ENCODE peak calls at places on chromosomes 2 and 18, in five cellular contexts. T is sigmoid colon, U is neural progenitor cell, S is adrenal gland, R is K562. G is an unnamed sample. For H3K36me3, the result is how much of the 10 kb centered on the place peaks cover.

GRCh38 chr18:72075040-72075439 is 469.1 kb downstream of the CBLN2 start:
- DNase-seq in R (no peak), U (no peak), S (no peak), T (no peak), G (no peak)

GRCh38 chr2:25323042-25323514 is 18.6 kb downstream of the DNMT3A start:
- DNase-seq in T (no peak), R (peak), U (peak), S (no peak), G (no peak)

GRCh38 chr2:121605820-121606733 is 43.2 kb downstream of the CLASP1 start:
- DNase-seq in R (no peak), U (no peak), S (no peak), T (no peak), G (no peak)

GRCh38 chr2:60499651-60500300 is 53.7 kb downstream of the BCL11A start:
- DNase-seq in U (no peak), T (no peak), S (no peak), R (no peak), G (no peak)

GRCh38 chr18:51153659-51154371 is 43.7 kb downstream of the MEX3C start:
- DNase-seq in S (no peak), U (no peak), R (no peak), T (no peak), G (no peak)

GRCh38 chr18:56189615-56190014 is 448.8 kb downstream of the TXNL1 start:
- DNase-seq in U (no peak), T (no peak), R (peak), S (no peak), G (no peak)

GRCh38 chr2:168434164-168434563 is 21.9 kb upstream of the CERS6 start:
- DNase-seq in U (no peak), T (no peak), R (no peak), S (peak), G (no peak)

GRCh38 chr18:80189197-80189865 is 58.0 kb downstream of the PARD6G start:
- DNase-seq in S (no peak), R (no peak), U (no peak), T (no peak), G (no peak)

GRCh38 chr2:141423212-141423611 is 707.6 kb downstream of the LRP1B start:
- DNase-seq in R (no peak), S (no peak), U (no peak), T (no peak), G (no peak)

GRCh38 chr18:66867653-66868052 is 263.8 kb upstream of the CDH19 start:
- DNase-seq in R (no peak), U (no peak), S (no peak), T (no peak), G (no peak)

GRCh38 chr2:127014630-127015029 is 92.3 kb downstream of the BIN1 start:
- DNase-seq in S (no peak), T (no peak), R (no peak), U (no peak), G (no peak)

GRCh38 chr2:71071681-71072398 is 3.4 kb downstream of the NAGK start:
- DNase-seq in T (peak), U (no peak), R (no peak), S (no peak), G (no peak)

GRCh38 chr2:218894168-218895157 is 13.8 kb downstream of the WNT10A start:
- DNase-seq in S (no peak), T (no peak), U (no peak), R (no peak), G (peak)

GRCh38 chr2:206324869-206325268 is 50.4 kb downstream of the ZDBF2 start:
- DNase-seq in S (no peak), U (no peak), R (no peak), T (no peak), G (no peak)

GRCh38 chr18:31837879-31838278 is 77.2 kb upstream of the SLC25A52 start:
- DNase-seq in S (no peak), U (no peak), R (no peak), T (no peak), G (no peak)

GRCh38 chr2:86786001-86786536 is 4.6 kb downstream of the CD8A start:
- DNase-seq in R (no peak), T (no peak), S (no peak), U (no peak), G (no peak)

GRCh38 chr2:197234792-197235191 is 75.8 kb downstream of the ANKRD44 start:
- DNase-seq in T (no peak), U (peak), R (no peak), S (no peak), G (no peak)

GRCh38 chr2:212727751-212728150 is 189.1 kb upstream of the ERBB4 start:
- DNase-seq in U (no peak), R (no peak), T (no peak), S (no peak), G (no peak)

GRCh38 chr2:148177559-148177958 is 156.7 kb downstream of the MBD5 start:
- DNase-seq in R (no peak), U (no peak), S (no peak), T (no peak), G (no peak)

GRCh38 chr2:8882094-8882493 is 44.7 kb upstream of the KIDINS220 start:
- DNase-seq in R (peak), T (no peak), U (peak), S (no peak), G (no peak)

GRCh38 chr2:158567208-158567607 is 110.5 kb downstream of the PKP4 start:
- DNase-seq in R (no peak), U (no peak), S (no peak), T (no peak), G (no peak)

GRCh38 chr2:28583899-28584553 is 88.2 kb downstream of the PLB1 start:
- DNase-seq in U (no peak), T (peak), R (peak), S (peak), G (peak)

GRCh38 chr2:15733867-15734765 is 142.4 kb downstream of the DDX1 start:
- DNase-seq in T (no peak), U (no peak), S (no peak), R (no peak), G (no peak)

GRCh38 chr2:174951746-174952145 is 53.4 kb downstream of the CHN1 start:
- DNase-seq in U (peak), T (no peak), S (no peak), R (no peak), G (no peak)

GRCh38 chr2:14903709-14904374 is 271.3 kb downstream of the LRATD1 start:
- DNase-seq in S (no peak), U (peak), T (no peak), R (peak), G (peak)

GRCh38 chr18:48934708-48935432 is 15.9 kb downstream of the SMAD7 start:
- DNase-seq in S (peak), T (peak), U (no peak), R (no peak), G (no peak)

GRCh38 chr18:58209326-58209725 is 165.3 kb downstream of the NEDD4L start:
- DNase-seq in S (peak), R (peak), T (no peak), U (no peak), G (no peak)

GRCh38 chr18:58205087-58205779 is 161.2 kb downstream of the NEDD4L start:
- DNase-seq in T (no peak), U (no peak), R (no peak), S (peak), G (no peak)

GRCh38 chr18:58208207-58208944 is 164.3 kb downstream of the NEDD4L start:
- DNase-seq in T (no peak), U (no peak), R (no peak), S (peak), G (peak)

GRCh38 chr18:58205780-58206160 is 161.7 kb downstream of the NEDD4L start:
- DNase-seq in R (no peak), S (peak), U (no peak), T (no peak), G (no peak)

GRCh38 chr18:58207520-58208152 is 163.6 kb downstream of the NEDD4L start:
- DNase-seq in S (peak), T (no peak), R (no peak), U (no peak), G (no peak)
- H3K27ac ChIP-seq in S (no peak), T (peak), R (no peak), U (no peak), G (peak)

GRCh38 chr2:211390506-211390905 is 834.1 kb downstream of the CPS1 start:
- DNase-seq in R (no peak), U (peak), T (no peak), S (no peak), G (no peak)

GRCh38 chr2:211391206-211391605 is 834.8 kb downstream of the CPS1 start:
- DNase-seq in U (peak), S (no peak), T (no peak), R (no peak), G (no peak)

DNA sequence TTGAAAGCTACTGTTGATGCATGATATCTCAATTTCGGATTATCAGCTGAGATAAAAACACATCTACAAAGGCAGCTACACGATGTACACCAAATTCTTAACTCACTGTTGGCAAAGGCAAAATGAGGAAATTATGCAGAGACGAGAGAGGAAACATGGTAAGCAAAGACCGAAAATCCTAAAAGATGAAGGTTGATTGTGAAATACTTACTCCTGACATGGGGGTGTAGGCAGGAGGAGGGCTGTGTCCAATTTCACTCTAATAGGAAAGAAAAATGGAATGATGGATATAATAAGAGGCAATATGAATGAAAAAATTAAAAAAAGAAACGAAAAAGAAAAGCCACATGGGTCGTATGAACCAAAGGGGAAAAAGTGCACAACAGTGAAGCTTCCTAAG is 831.3 kb downstream of the CPS1 start:
- DNase-seq in U (no peak), T (no peak), S (no peak), R (no peak), G (no peak)
- H3K36me3 ChIP-seq in U (under half), T (under half), S (under half), R (under half), G (under half)

GRCh38 chr2:74762789-74763188 is 71.1 kb upstream of the HK2 start:
- DNase-seq in U (no peak), S (no peak), R (no peak), T (no peak), G (no peak)
- TF ChIP-seq CTCF in U (peak), S (no peak), R (peak), T (no peak), G (no peak)

DNA sequence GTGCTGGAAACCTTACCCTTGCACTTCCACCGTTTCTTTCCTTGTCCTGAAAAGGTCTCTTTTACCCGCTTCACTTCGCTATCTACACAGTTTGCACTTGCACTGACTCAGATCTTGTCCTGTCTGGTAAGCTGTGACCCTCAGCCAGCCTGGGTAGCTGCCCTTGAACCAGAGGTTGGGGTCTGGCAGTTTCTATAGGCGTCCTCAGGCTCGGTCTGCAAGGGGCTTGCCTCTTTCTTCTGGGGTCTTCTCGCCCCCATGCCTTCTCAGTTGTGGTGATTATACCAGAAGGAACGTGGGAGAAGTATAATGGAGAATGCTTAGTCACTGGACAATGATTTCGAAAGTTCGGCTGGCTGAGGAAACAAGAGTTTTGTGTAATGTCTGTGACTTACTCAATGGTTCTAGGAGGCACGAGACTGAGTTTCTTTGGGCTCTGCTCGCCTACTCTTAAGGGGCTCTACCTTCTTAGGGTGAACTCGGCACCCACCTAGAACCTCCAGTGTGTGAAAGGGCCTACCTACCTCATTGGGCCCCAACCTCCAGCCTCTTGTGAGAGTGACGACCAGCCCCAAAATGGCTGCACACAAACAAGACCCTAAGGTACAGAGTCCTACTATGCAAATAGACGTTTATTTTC is 6.9 kb upstream of the STAT1 start:
- DNase-seq in T (peak), S (peak), R (no peak), U (no peak), G (peak)
- H3K27ac ChIP-seq in T (peak), S (peak), R (peak), U (no peak), G (peak)